ENCODE peak calls at places on chromosomes 4 and X, in ten cellular contexts. T is PC-9, K is endodermal cell, W is astrocyte of the spinal cord, X is fibroblast of lung, O is GM12865, N is HepG2, V is astrocyte, C is K562, B is WERI-Rb-1. L is an unnamed sample.

GRCh38 chr4:180610317-180610716 is 1632.9 kb upstream of the TENM3 start:
- DNase-seq in C (no peak), O (peak; percentile 41), T (no peak), W (peak; percentile 46), X (peak; percentile 66), V (peak; percentile 51), B (no peak), N (no peak), K (no peak), L (no peak)

GRCh38 chrX:11890843-11891514 is 132.9 kb downstream of the MSL3 start:
- DNase-seq in K (no peak), N (no peak), O (no peak), C (no peak), V (no peak), X (no peak), T (no peak), W (no peak), B (no peak), L (peak; percentile 1)

GRCh38 chr4:164116286-164116685 is 621.8 kb downstream of the TMA16 start:
- DNase-seq in B (no peak), C (no peak), T (no peak), W (no peak), V (no peak), N (no peak), O (no peak), K (no peak), X (no peak), L (no peak)

GRCh38 chr4:19167321-19167720 is 1084.4 kb upstream of the SLIT2 start:
- DNase-seq in X (no peak), T (no peak), K (no peak), W (no peak), C (no peak), N (no peak), V (no peak), B (no peak), O (no peak), L (no peak)

GRCh38 chrX:77628294-77629025 is 157.6 kb downstream of the ATRX start:
- DNase-seq in B (no peak), O (no peak), K (no peak), C (no peak), T (no peak), X (no peak), N (no peak), V (no peak), W (peak; percentile 4), L (no peak)

GRCh38 chr4:158020734-158021346 is 152.0 kb downstream of the GASK1B start:
- DNase-seq in V (peak; percentile 98), C (no peak), O (no peak), W (peak; percentile 94), B (no peak), X (peak; percentile 98), K (no peak), T (peak; percentile 24), N (peak; percentile 44), L (peak; percentile 80)

GRCh38 chr4:76697129-76697803 is 200.7 kb downstream of the SOWAHB start:
- DNase-seq in T (no peak), B (no peak), C (no peak), N (no peak), X (no peak), K (no peak), O (peak; percentile 90), W (no peak), V (no peak), L (no peak)

GRCh38 chr4:5968246-5968645 is 50.0 kb downstream of the C4orf50 start:
- DNase-seq in T (no peak), C (no peak), B (no peak), K (peak; percentile 28), O (no peak), N (no peak), V (no peak), W (no peak), X (no peak), L (no peak)

GRCh38 chrX:108270280-108270679 is 167.9 kb downstream of the COL4A6 start:
- DNase-seq in O (peak; percentile 0), C (no peak), B (no peak), X (no peak), V (no peak), N (no peak), W (no peak), K (no peak), T (no peak), L (no peak)

GRCh38 chr4:30962949-30963348 is 242.8 kb downstream of the PCDH7 start:
- DNase-seq in N (no peak), K (no peak), O (no peak), X (peak; percentile 87), W (peak; percentile 21), C (no peak), T (no peak), B (no peak), V (peak; percentile 87), L (no peak)

GRCh38 chr4:1060121-1060520 is 48.7 kb downstream of the FGFRL1 start:
- DNase-seq in O (no peak), K (peak; percentile 32), V (no peak), N (no peak), X (no peak), C (no peak), B (no peak), W (no peak), T (no peak), L (no peak)

DNA sequence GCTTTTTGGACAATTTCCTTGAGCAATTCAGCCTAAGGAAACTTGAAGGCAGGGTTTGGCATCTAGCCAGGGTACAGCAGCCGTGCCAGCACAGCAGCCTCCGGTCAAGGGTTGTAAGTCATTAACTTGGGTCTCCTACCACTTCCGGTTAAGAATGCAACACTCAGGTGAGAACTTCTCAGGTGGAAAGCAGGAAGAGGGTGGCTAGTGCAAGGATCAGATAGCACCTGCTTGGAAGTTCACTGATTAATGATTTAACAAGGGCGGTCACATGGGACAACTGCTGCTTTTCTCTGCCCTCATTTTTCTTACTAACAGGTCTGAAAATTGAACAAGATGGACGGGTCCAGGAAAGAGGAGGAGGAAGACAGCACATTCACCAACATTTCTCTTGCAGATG is 30.1 kb upstream of the SCOC start:
- DNase-seq in O (peak; percentile 6), B (no peak), N (no peak), W (no peak), C (no peak), T (peak; percentile 59), K (no peak), X (no peak), V (no peak), L (no peak)
- H3K4me3 ChIP-seq in O (no peak overlapping the region), B (no peak overlapping the region), N (no peak overlapping the region), W (no peak overlapping the region), C (no peak overlapping the region), T (no peak overlapping the region), K (peak overlapping the region; percentile 54), X (no peak overlapping the region), V (no peak overlapping the region), L (no peak overlapping the region)

GRCh38 chr4:71300362-71300761 is 38.5 kb upstream of the SLC4A4 start:
- DNase-seq in T (no peak), K (no peak), C (no peak), B (no peak), W (no peak), X (no peak), N (no peak), V (no peak), O (no peak), L (no peak)

GRCh38 chr4:71307729-71308128 is 31.1 kb upstream of the SLC4A4 start:
- DNase-seq in T (no peak), X (no peak), K (no peak), B (no peak), C (no peak), V (no peak), W (no peak), N (no peak), O (no peak), L (no peak)

GRCh38 chr4:71300964-71301363 is 37.9 kb upstream of the SLC4A4 start:
- DNase-seq in V (no peak), O (no peak), K (no peak), B (no peak), W (no peak), T (no peak), X (no peak), N (no peak), C (no peak), L (no peak)

GRCh38 chr4:71304289-71304850 is 34.5 kb upstream of the SLC4A4 start:
- DNase-seq in T (no peak), K (no peak), C (no peak), V (peak; percentile 22), O (no peak), W (no peak), N (no peak), X (peak; percentile 35), B (no peak), L (peak; percentile 22)

GRCh38 chr4:71303850-71304249 is 35.0 kb upstream of the SLC4A4 start:
- DNase-seq in K (no peak), N (no peak), X (peak; percentile 23), O (no peak), C (no peak), B (no peak), W (no peak), T (no peak), V (no peak), L (peak; percentile 74)
- TF ChIP-seq CTCF in K (no peak), N (no peak), X (no peak), O (no peak), C (no peak), B (no peak), W (no peak), T (no peak), V (no peak), L (no peak)

GRCh38 chrX:119467433-119467832 is 811 bp upstream of the SLC25A5 start:
- DNase-seq in O (no peak), N (no peak), B (no peak), X (no peak), K (peak; percentile 18), T (no peak), V (no peak), W (no peak), C (no peak), L (no peak)
- H3K4me3 ChIP-seq in O (peak overlapping the region; percentile 63), N (peak overlapping the region; percentile 57), B (no peak overlapping the region), X (peak overlapping the region; percentile 75), K (peak overlapping the region; percentile 75), T (no peak overlapping the region), V (peak overlapping the region; percentile 58), W (no peak overlapping the region), C (no peak overlapping the region), L (no peak overlapping the region)

DNA sequence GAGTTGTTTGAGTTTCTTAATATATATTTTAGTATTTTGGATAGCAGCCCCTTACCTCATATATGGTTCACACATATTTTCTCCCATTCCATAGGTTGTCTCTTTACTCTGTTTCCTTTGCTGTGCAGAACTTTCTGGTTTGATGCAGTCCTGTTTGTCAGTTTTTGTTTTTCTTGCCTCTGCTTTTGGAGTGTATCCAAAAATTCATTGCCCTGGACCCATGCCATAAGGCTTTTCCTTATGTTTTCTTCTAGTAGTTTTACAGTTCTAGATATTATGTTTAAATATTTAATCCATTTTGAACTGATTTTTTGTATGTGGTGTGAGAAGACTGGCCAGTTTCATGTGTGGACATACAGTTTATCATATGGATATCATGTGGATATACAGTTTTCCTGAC is 58.5 kb upstream of the NUDT6 start:
- DNase-seq in K (no peak), O (no peak), B (no peak), N (no peak), V (no peak), T (no peak), X (no peak), C (no peak), W (no peak), L (no peak)
- TF ChIP-seq CTCF in K (no peak), O (no peak), B (no peak), N (no peak), V (no peak), T (no peak), X (no peak), C (no peak), W (no peak), L (no peak)